ENCODE peak calls at places on chromosome 7, in nine cellular contexts. L is heart left ventricle; X is spleen; G is SJCRH30; H is heart right ventricle; K is H9; T is GM12878; S is BE2C; I is CD8-positive, alpha-beta memory T cell. P is an unnamed sample.

GRCh38 chr7:152502813-152503790 is 67.3 kb upstream of the KMT2C start:
- DNase-seq in T (no peak), G (no peak), L (no peak), I (no peak), S (no peak), X (peak; percentile 50), K (no peak), H (no peak), P (no peak)

GRCh38 chr7:35697414-35698175 is 2.7 kb upstream of the HERPUD2 start:
- DNase-seq in S (no peak), T (no peak), I (no peak), X (no peak), L (no peak), H (no peak), G (peak; percentile 78), K (no peak), P (peak; percentile 63)

GRCh38 chr7:123485721-123486120 is 48.7 kb downstream of the IQUB start:
- DNase-seq in I (no peak), X (no peak), S (no peak), L (no peak), K (no peak), T (no peak), G (no peak), H (no peak), P (no peak)

GRCh38 chr7:11642841-11643240 is 189.2 kb downstream of the THSD7A start:
- DNase-seq in G (no peak), X (no peak), H (no peak), L (no peak), K (no peak), I (no peak), S (no peak), T (no peak), P (no peak)

GRCh38 chr7:90579181-90579688 is 16.9 kb upstream of the CDK14 start:
- DNase-seq in I (no peak), K (no peak), L (no peak), X (no peak), G (no peak), H (no peak), S (no peak), T (no peak), P (peak; percentile 75)

GRCh38 chr7:134021861-134022260 is 105.3 kb upstream of the LRGUK start:
- DNase-seq in S (no peak), G (no peak), L (no peak), T (no peak), H (no peak), X (no peak), K (no peak), I (no peak), P (no peak)

GRCh38 chr7:102288285-102288930 is 1.7 kb downstream of the SH2B2 start:
- DNase-seq in T (no peak), I (no peak), S (no peak), K (no peak), G (no peak), H (no peak), L (no peak), X (no peak), P (no peak)

GRCh38 chr7:2624293-2624881 is 7.4 kb upstream of the TTYH3 start:
- DNase-seq in K (no peak), X (no peak), G (no peak), S (no peak), I (no peak), H (no peak), L (no peak), T (no peak), P (no peak)

GRCh38 chr7:121410829-121411596 is 14.9 kb upstream of the FAM3C start:
- DNase-seq in H (no peak), X (no peak), T (no peak), I (no peak), G (no peak), S (no peak), K (no peak), L (no peak), P (no peak)

GRCh38 chr7:130356121-130356759 is 11.6 kb downstream of the CPA5 start:
- DNase-seq in S (no peak), L (peak; percentile 66), X (no peak), T (no peak), H (peak; percentile 38), K (peak; percentile 76), G (peak; percentile 98), I (no peak), P (peak; percentile 93)

GRCh38 chr7:150860978-150861295 is 8.6 kb downstream of the AOC1 start:
- DNase-seq in S (no peak), T (no peak), I (no peak), K (peak; percentile 17), G (no peak), L (no peak), H (no peak), X (no peak), P (no peak)

GRCh38 chr7:39005461-39005860 is 27.8 kb downstream of the POU6F2 start:
- DNase-seq in S (no peak), G (no peak), L (no peak), H (no peak), K (no peak), X (no peak), T (no peak), I (no peak), P (no peak)

GRCh38 chr7:73648593-73649332 is 18.9 kb upstream of the VPS37D start:
- DNase-seq in I (no peak), X (no peak), H (no peak), S (no peak), L (no peak), G (no peak), K (no peak), T (no peak), P (no peak)

GRCh38 chr7:91876391-91877133 is 3.9 kb downstream of the MTERF1 start:
- DNase-seq in H (no peak), K (no peak), X (no peak), S (no peak), T (no peak), L (no peak), G (no peak), I (no peak), P (peak; percentile 39)

GRCh38 chr7:27149817-27150567 is 2.4 kb downstream of the HOXA3 start:
- DNase-seq in G (peak; percentile 25), S (no peak), X (peak; percentile 59), T (no peak), I (no peak), L (no peak), K (no peak), H (no peak), P (no peak)

GRCh38 chr7:27151945-27152815 is at the start of gene HOXA3:
- DNase-seq in G (no peak), T (no peak), X (peak; percentile 76), H (no peak), L (no peak), I (no peak), K (no peak), S (peak; percentile 10), P (no peak)

GRCh38 chr7:27151341-27151944 is 940 bp downstream of the HOXA3 start:
- DNase-seq in I (no peak), T (no peak), S (no peak), X (peak; percentile 79), L (no peak), K (no peak), G (no peak), H (no peak), P (no peak)

GRCh38 chr7:27148776-27149641 is 1.4 kb upstream of the HOXA6 start:
- DNase-seq in I (no peak), S (no peak), T (no peak), L (no peak), K (no peak), X (peak; percentile 74), H (no peak), G (no peak), P (peak; percentile 77)

GRCh38 chr7:27150568-27151340 is 1.6 kb downstream of the HOXA3 start:
- DNase-seq in X (peak; percentile 93), G (peak; percentile 75), H (peak; percentile 66), K (peak; percentile 82), S (peak; percentile 77), L (peak; percentile 68), T (no peak), I (peak; percentile 56), P (peak; percentile 87)
- H3K4me1 ChIP-seq in X (peaks cover 77% of the 10 kb centered on the region), G (no peaks in the 10 kb centered on the region), H (peaks cover 56% of the 10 kb centered on the region), K (no peaks in the 10 kb centered on the region), S (no peaks in the 10 kb centered on the region), L (peaks cover 13% of the 10 kb centered on the region), T (no peaks in the 10 kb centered on the region), I (peaks cover 38% of the 10 kb centered on the region), P (peaks cover 25% of the 10 kb centered on the region)

DNA sequence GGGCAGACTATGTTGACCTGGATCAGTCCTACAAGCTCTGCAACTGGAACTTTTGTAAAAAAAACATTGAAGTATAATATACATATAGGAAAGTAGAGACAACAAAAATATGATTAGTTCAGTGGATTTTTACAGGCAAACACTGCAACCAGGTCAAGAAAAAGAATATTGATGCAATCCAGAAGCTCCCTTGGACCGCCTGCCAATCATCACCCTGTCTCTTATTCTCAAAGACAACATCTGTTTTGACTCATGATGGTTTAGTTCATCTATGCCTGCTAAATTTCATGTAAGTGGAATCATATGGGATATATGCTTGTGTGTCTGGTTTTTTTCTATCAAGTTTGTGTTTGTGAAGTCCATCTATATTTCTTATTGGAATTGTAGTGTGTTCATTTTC is 7.7 kb upstream of the HYCC1 start:
- DNase-seq in T (no peak), H (no peak), L (no peak), G (no peak), S (no peak), X (no peak), I (no peak), K (no peak), P (no peak)
- H3K4me1 ChIP-seq in T (peaks cover 11% of the 10 kb centered on the region), H (peaks cover 13% of the 10 kb centered on the region), L (no peaks in the 10 kb centered on the region), G (peaks cover 23% of the 10 kb centered on the region), S (no peaks in the 10 kb centered on the region), X (peaks cover 63% of the 10 kb centered on the region), I (peaks cover 4% of the 10 kb centered on the region), K (peaks cover 2% of the 10 kb centered on the region), P (peaks cover 18% of the 10 kb centered on the region)

GRCh38 chr7:30143748-30144251 is 9.0 kb downstream of the MTURN start:
- DNase-seq in T (no peak), X (no peak), I (no peak), H (no peak), K (no peak), L (no peak), G (peak; percentile 78), S (no peak), P (peak; percentile 59)

GRCh38 chr7:30145521-30145920 is 10.7 kb downstream of the MTURN start:
- DNase-seq in T (no peak), K (no peak), L (no peak), S (no peak), X (no peak), H (no peak), G (no peak), I (no peak), P (no peak)

GRCh38 chr7:30142710-30143109 is 7.9 kb downstream of the MTURN start:
- DNase-seq in T (no peak), X (no peak), H (no peak), K (no peak), G (no peak), L (no peak), S (no peak), I (no peak), P (peak; percentile 43)

GRCh38 chr7:30146127-30146612 is 11.4 kb downstream of the MTURN start:
- DNase-seq in T (no peak), K (no peak), S (no peak), X (no peak), L (no peak), H (no peak), I (no peak), G (peak; percentile 42), P (no peak)

GRCh38 chr7:30144659-30145321 is 10.0 kb downstream of the MTURN start:
- DNase-seq in X (no peak), H (no peak), K (no peak), T (no peak), G (no peak), L (no peak), S (no peak), I (no peak), P (no peak)
- H3K4me1 ChIP-seq in X (peaks cover 39% of the 10 kb centered on the region), H (peaks cover 56% of the 10 kb centered on the region), K (no peaks in the 10 kb centered on the region), T (peaks cover 8% of the 10 kb centered on the region), G (peaks cover 38% of the 10 kb centered on the region), L (peaks cover 17% of the 10 kb centered on the region), S (no peaks in the 10 kb centered on the region), I (peaks cover 26% of the 10 kb centered on the region), P (peaks cover 6% of the 10 kb centered on the region)

GRCh38 chr7:361680-362415 is 71.9 kb downstream of the FOXL3 start:
- DNase-seq in X (peak; percentile 28), H (no peak), T (no peak), L (no peak), I (no peak), S (no peak), K (no peak), G (no peak), P (no peak)
- H3K4me1 ChIP-seq in X (peaks cover 63% of the 10 kb centered on the region), H (peaks cover 4% of the 10 kb centered on the region), T (no peaks in the 10 kb centered on the region), L (peaks cover 11% of the 10 kb centered on the region), I (peaks cover 68% of the 10 kb centered on the region), S (no peaks in the 10 kb centered on the region), K (no peaks in the 10 kb centered on the region), G (no peaks in the 10 kb centered on the region), P (no peaks in the 10 kb centered on the region)

P was measured in fibroblast of lung.